ENCODE peak calls at places on chromosome X, in nine cellular contexts. W is right lobe of liver; O is CD4-positive, alpha-beta T cell; M is right atrium auricular region; V is tibial nerve; Z is neural crest cell; J is fibroblast of lung; U is natural killer cell; H is BJ. K is an unnamed sample.

GRCh38 chrX:2371026-2371778 is 129.6 kb downstream of the DHRSX start:
- DNase-seq in M (no peak), O (no peak), H (no peak), U (no peak), V (no peak), J (peak; percentile 7), Z (no peak), W (no peak), K (no peak)

GRCh38 chrX:85004255-85004654 is 578 bp downstream of the APOOL start:
- DNase-seq in O (no peak), U (no peak), V (no peak), Z (no peak), M (no peak), J (peak; percentile 12), W (no peak), H (no peak), K (no peak)

GRCh38 chrX:28552882-28553829 is 34.1 kb upstream of the IL1RAPL1 start:
- DNase-seq in M (no peak), O (no peak), V (no peak), J (no peak), H (no peak), Z (no peak), U (no peak), W (no peak), K (no peak)

GRCh38 chrX:47218920-47219815 is 687 bp downstream of the CDK16 start:
- DNase-seq in O (peak; percentile 24), H (no peak), U (peak; percentile 49), M (no peak), W (peak; percentile 61), Z (peak; percentile 38), J (peak; percentile 12), V (no peak), K (no peak)

GRCh38 chrX:23434356-23434884 is 99.8 kb downstream of the PTCHD1 start:
- DNase-seq in H (no peak), V (peak; percentile 68), W (no peak), J (peak; percentile 90), M (peak; percentile 82), O (no peak), U (no peak), Z (no peak), K (no peak)

GRCh38 chrX:150238656-150239382 is 124.3 kb upstream of the MAMLD1 start:
- DNase-seq in H (no peak), O (no peak), J (no peak), U (no peak), Z (no peak), M (peak; percentile 38), V (no peak), W (no peak), K (no peak)

GRCh38 chrX:68832101-68832416 is 3.2 kb downstream of the EFNB1 start:
- DNase-seq in Z (no peak), J (peak; percentile 75), U (no peak), O (no peak), M (peak; percentile 69), H (peak; percentile 26), W (no peak), V (no peak), K (no peak)

GRCh38 chrX:73977542-73978169 is 326.3 kb upstream of the ZCCHC13 start:
- DNase-seq in O (no peak), M (no peak), W (no peak), V (no peak), U (no peak), H (no peak), J (no peak), Z (no peak), K (no peak)

GRCh38 chrX:49915352-49916222 is 6.8 kb upstream of the CLCN5 start:
- DNase-seq in O (peak; percentile 32), U (peak; percentile 17), J (peak; percentile 70), H (no peak), V (peak; percentile 49), Z (peak; percentile 33), M (no peak), W (peak; percentile 45), K (no peak)

GRCh38 chrX:130108647-130109428 is 1.5 kb downstream of the ELF4 start:
- DNase-seq in W (no peak), Z (no peak), O (no peak), V (no peak), H (no peak), J (no peak), M (no peak), U (no peak), K (no peak)

GRCh38 chrX:10722804-10723364 is 102.5 kb upstream of the MID1 start:
- DNase-seq in Z (peak; percentile 62), H (no peak), V (peak; percentile 79), J (peak; percentile 79), O (peak; percentile 4), W (peak; percentile 51), U (no peak), M (peak; percentile 71), K (peak; percentile 45)

GRCh38 chrX:49273181-49273727 is 3.7 kb downstream of the PPP1R3F start:
- DNase-seq in H (no peak), M (no peak), W (no peak), V (no peak), U (no peak), Z (no peak), O (no peak), J (no peak), K (no peak)

GRCh38 chrX:150870487-150871340 is 27.8 kb downstream of the CD99L2 start:
- DNase-seq in J (peak; percentile 37), V (no peak), W (no peak), U (no peak), M (no peak), Z (no peak), O (no peak), H (no peak), K (no peak)

GRCh38 chrX:40471965-40472648 is 108.7 kb upstream of the ATP6AP2 start:
- DNase-seq in H (peak; percentile 39), O (no peak), W (no peak), Z (no peak), V (peak; percentile 7), J (peak; percentile 80), M (no peak), U (no peak), K (no peak)

GRCh38 chrX:110410598-110410997 is 52.0 kb downstream of the RTL9 start:
- DNase-seq in H (no peak), O (no peak), Z (no peak), V (no peak), J (no peak), U (no peak), M (no peak), W (no peak), K (no peak)

GRCh38 chrX:104987063-104987462 is 233.4 kb downstream of the TEX13A start:
- DNase-seq in J (peak; percentile 0), O (no peak), Z (no peak), H (no peak), W (no peak), U (no peak), V (no peak), M (no peak), K (no peak)

DNA sequence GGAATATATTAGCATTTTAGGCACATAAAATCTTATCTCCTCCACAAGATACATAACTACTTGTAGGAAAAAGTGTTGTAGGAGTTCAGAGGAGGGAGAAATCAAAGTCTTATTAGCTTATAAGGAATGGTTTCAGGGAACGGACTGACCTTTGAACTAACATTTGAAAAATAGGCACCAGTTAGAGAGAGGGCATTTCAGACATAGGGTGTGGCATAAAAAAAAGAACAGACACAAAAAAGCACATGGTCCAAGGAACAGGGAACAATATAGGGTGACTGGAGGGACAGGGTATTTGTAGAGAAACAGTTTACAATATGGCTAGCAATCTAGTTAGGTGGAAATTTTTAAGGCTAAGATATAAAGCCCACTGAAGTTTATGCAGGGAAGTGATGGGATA is 6.4 kb downstream of the ABCB7 start:
- DNase-seq in J (no peak), W (no peak), M (no peak), Z (no peak), H (no peak), V (no peak), O (no peak), U (no peak), K (no peak)
- TF ChIP-seq CTCF in J (no peak), W (no peak), M (no peak), Z (no peak), H (no peak), V (no peak), O (no peak), U (no peak), K (no peak)

GRCh38 chrX:71000139-71000538 is 68.0 kb downstream of the SNX12 start:
- DNase-seq in M (no peak), V (no peak), U (no peak), O (no peak), W (no peak), Z (no peak), H (no peak), J (no peak), K (no peak)

GRCh38 chrX:70995338-70995737 is 64.4 kb upstream of the SLC7A3 start:
- DNase-seq in U (no peak), J (no peak), O (no peak), Z (no peak), W (no peak), V (no peak), M (no peak), H (no peak), K (no peak)

GRCh38 chrX:70998402-70999027 is 67.6 kb upstream of the SLC7A3 start:
- DNase-seq in M (no peak), J (peak; percentile 66), H (no peak), W (no peak), Z (peak; percentile 5), O (peak; percentile 3), U (no peak), V (peak; percentile 19), K (no peak)
- TF ChIP-seq CTCF in M (no peak), J (peak; percentile 42), H (peak; percentile 47), W (peak; percentile 11), Z (peak; percentile 52), O (no peak), U (no peak), V (peak; percentile 48), K (no peak)

DNA sequence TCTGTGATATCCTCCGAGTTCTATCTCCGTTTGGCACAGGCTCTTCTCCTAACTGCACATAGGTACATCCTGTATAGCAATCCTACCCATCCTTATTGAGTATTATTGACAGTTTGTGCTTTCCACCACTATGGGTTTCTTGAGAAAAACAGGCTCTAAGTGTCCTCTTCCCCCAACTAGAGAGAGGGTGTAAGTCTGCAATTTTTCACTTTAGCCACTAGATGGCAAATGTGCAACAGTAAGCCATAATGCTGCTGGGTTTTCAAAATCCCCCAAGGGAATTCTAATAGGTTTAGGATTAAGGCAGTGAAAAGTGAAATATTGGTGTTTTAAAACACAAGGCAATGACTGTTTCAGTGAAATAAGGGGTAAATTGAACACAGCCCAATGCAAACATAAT is 239.1 kb upstream of the HTR2C start:
- DNase-seq in M (no peak), U (no peak), O (no peak), V (no peak), H (no peak), Z (no peak), J (peak; percentile 50), W (no peak), K (no peak)
- TF ChIP-seq CTCF in M (peak; percentile 37), U (no peak), O (no peak), V (peak; percentile 41), H (peak; percentile 54), Z (peak; percentile 84), J (peak; percentile 44), W (peak; percentile 77), K (no peak)

DNA sequence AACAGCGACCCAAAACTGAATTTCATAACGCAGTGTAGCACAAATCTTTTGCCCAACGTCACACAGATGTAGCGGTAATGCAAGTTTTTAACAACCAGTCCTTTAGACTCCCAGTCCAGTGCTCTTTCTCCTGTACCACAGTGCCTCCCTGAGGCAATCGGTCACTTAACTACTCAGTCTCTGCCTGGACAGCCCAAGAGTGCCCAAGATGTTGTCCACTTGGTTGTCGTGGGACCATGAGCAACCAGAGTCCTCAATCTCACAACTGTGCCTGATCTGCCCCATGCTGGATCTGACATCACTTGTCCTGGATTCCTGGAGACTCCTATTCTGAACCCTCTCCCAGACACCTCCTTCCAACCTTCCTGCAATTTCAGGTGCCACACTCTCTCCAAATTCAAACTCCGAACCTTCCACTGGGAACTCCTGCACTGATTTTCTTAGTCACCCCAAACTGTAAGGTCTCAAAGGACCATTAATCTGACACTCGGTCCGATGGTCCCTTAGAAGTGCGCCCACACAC is 702 bp downstream of the MMGT1 start:
- DNase-seq in M (no peak), J (peak; percentile 31), Z (no peak), U (no peak), V (peak; percentile 5), O (no peak), H (no peak), W (peak; percentile 42), K (no peak)
- TF ChIP-seq CTCF in M (no peak), J (peak; percentile 9), Z (peak; percentile 12), U (no peak), V (no peak), O (no peak), H (peak; percentile 18), W (no peak), K (no peak)